ENCODE peak calls at places on chromosomes 16 and 17, in seven cellular contexts. K is T-helper 17 cell; D is psoas muscle; F is anterior cingulate cortex; Z is lower leg skin; A is naive thymus-derived CD8-positive, alpha-beta T cell; V is nucleus accumbens. Y is an unnamed sample.

GRCh38 chr17:12229315-12229714 is 208.6 kb downstream of the MAP2K4 start:
- DNase-seq in V (no peak), Z (no peak), F (no peak), A (no peak), K (no peak), D (no peak), Y (no peak)

GRCh38 chr17:31697838-31698237 is 161.2 kb downstream of the COPRS start:
- DNase-seq in K (no peak), Z (no peak), F (no peak), V (no peak), A (no peak), D (no peak), Y (no peak)

GRCh38 chr17:50311112-50311460 is 34.8 kb upstream of the XYLT2 start:
- DNase-seq in Z (no peak), V (no peak), A (no peak), K (no peak), F (no peak), D (no peak), Y (no peak)

GRCh38 chr17:50162466-50163254 is 3.1 kb upstream of the SGCA start:
- DNase-seq in F (no peak), A (no peak), Z (no peak), D (no peak), V (no peak), K (no peak), Y (no peak)

GRCh38 chr16:77739493-77739892 is 17.2 kb downstream of the NUDT7 start:
- DNase-seq in D (no peak), A (no peak), F (no peak), V (no peak), K (no peak), Z (no peak), Y (no peak)

GRCh38 chr17:63442074-63442473 is 4.0 kb downstream of the CYB561 start:
- DNase-seq in Z (no peak), A (no peak), D (no peak), V (no peak), K (no peak), F (no peak), Y (no peak)

GRCh38 chr16:77585379-77585778 is 136.9 kb upstream of the NUDT7 start:
- DNase-seq in K (no peak), V (no peak), F (no peak), D (no peak), A (no peak), Z (no peak), Y (no peak)

GRCh38 chr17:49223517-49224197 is 6.9 kb downstream of the PHOSPHO1 start:
- DNase-seq in D (peak; percentile 54), F (no peak), Z (peak; percentile 32), A (peak; percentile 69), V (no peak), K (peak; percentile 60), Y (peak; percentile 57)

GRCh38 chr17:78351449-78352006 is 8.3 kb downstream of the SOCS3 start:
- DNase-seq in F (peak; percentile 94), A (no peak), D (peak; percentile 98), K (no peak), Z (peak; percentile 94), V (peak; percentile 94), Y (no peak)

GRCh38 chr16:10662212-10662611 is 32.5 kb downstream of the TEKT5 start:
- DNase-seq in D (no peak), V (no peak), Z (no peak), A (no peak), K (no peak), F (no peak), Y (no peak)

GRCh38 chr17:78872486-78872885 is 30.5 kb downstream of the CEP295NL start:
- DNase-seq in Z (no peak), F (no peak), K (no peak), A (no peak), D (no peak), V (no peak), Y (no peak)

GRCh38 chr17:57561072-57561861 is 183.8 kb downstream of the CCDC182 start:
- DNase-seq in Z (no peak), K (no peak), D (no peak), F (no peak), V (no peak), A (no peak), Y (no peak)

GRCh38 chr17:77404812-77405581 is 264.2 kb downstream of the SEC14L1 start:
- DNase-seq in D (no peak), K (peak; percentile 64), A (peak; percentile 77), F (no peak), V (no peak), Z (no peak), Y (peak; percentile 51)

GRCh38 chr17:61380836-61381525 is 18.7 kb upstream of the TBX2 start:
- DNase-seq in Z (no peak), A (no peak), K (no peak), D (no peak), F (no peak), V (no peak), Y (no peak)

GRCh38 chr17:82866521-82867214 is 26.8 kb upstream of the ZNF750 start:
- DNase-seq in V (no peak), F (no peak), D (peak; percentile 53), Z (no peak), K (no peak), A (no peak), Y (no peak)

GRCh38 chr16:84043486-84044107 is 1.0 kb upstream of the SLC38A8 start:
- DNase-seq in K (no peak), F (no peak), D (no peak), Z (no peak), V (no peak), A (no peak), Y (no peak)

GRCh38 chr17:59890720-59891119 is 2.0 kb downstream of the TUBD1 start:
- DNase-seq in K (no peak), F (no peak), V (no peak), Z (no peak), A (no peak), D (no peak), Y (no peak)